ENCODE peak calls at places on chromosomes 2 and 18, in four cellular contexts. R is SK-N-SH, I is HCT116, D is GM12878. Q is an unnamed sample.

GRCh38 chr18:35837922-35838496 is 134.5 kb upstream of the RMP24 start:
- DNase-seq in D (no peak), I (no peak), R (no peak), Q (no peak)

GRCh38 chr2:120709608-120710041 is 26.0 kb upstream of the GLI2 start:
- DNase-seq in R (peak; percentile 63), I (no peak), D (no peak), Q (peak; percentile 90)

GRCh38 chr2:72863046-72863445 is 24.2 kb upstream of the SPR start:
- DNase-seq in R (no peak), D (no peak), I (no peak), Q (no peak)

GRCh38 chr2:157938556-157938955 is 62.4 kb upstream of the ACVR1 start:
- DNase-seq in D (no peak), I (no peak), R (no peak), Q (no peak)

GRCh38 chr2:111178296-111178695 is 57.6 kb downstream of the BCL2L11 start:
- DNase-seq in R (no peak), I (no peak), D (no peak), Q (no peak)

GRCh38 chr18:59646946-59647307 is 50.3 kb downstream of the CCBE1 start:
- DNase-seq in R (no peak), I (no peak), D (no peak), Q (no peak)

GRCh38 chr18:48074929-48075706 is 144.7 kb upstream of the SMAD2 start:
- DNase-seq in I (no peak), R (no peak), D (no peak), Q (no peak)

GRCh38 chr18:51463483-51464136 is 266.1 kb upstream of the MEX3C start:
- DNase-seq in D (no peak), I (no peak), R (no peak), Q (no peak)

GRCh38 chr2:167689444-167689843 is 558.0 kb downstream of the STK39 start:
- DNase-seq in D (no peak), I (peak; percentile 36), R (no peak), Q (peak; percentile 49)

GRCh38 chr2:219274392-219274921 is 4.7 kb upstream of the DNAJB2 start:
- DNase-seq in R (no peak), D (no peak), I (peak; percentile 64), Q (peak; percentile 80)

GRCh38 chr2:48723125-48723524 is 32.4 kb downstream of the LHCGR start:
- DNase-seq in D (no peak), R (no peak), I (no peak), Q (no peak)

GRCh38 chr2:68744517-68744916 is 9.9 kb downstream of the ARHGAP25 start:
- DNase-seq in R (no peak), D (no peak), I (no peak), Q (no peak)

GRCh38 chr2:128511731-128512663 is 193.3 kb upstream of the HS6ST1 start:
- DNase-seq in I (no peak), D (no peak), R (no peak), Q (no peak)

GRCh38 chr18:621181-621580 is 24.4 kb downstream of the CLUL1 start:
- DNase-seq in D (no peak), I (no peak), R (no peak), Q (no peak)

DNA sequence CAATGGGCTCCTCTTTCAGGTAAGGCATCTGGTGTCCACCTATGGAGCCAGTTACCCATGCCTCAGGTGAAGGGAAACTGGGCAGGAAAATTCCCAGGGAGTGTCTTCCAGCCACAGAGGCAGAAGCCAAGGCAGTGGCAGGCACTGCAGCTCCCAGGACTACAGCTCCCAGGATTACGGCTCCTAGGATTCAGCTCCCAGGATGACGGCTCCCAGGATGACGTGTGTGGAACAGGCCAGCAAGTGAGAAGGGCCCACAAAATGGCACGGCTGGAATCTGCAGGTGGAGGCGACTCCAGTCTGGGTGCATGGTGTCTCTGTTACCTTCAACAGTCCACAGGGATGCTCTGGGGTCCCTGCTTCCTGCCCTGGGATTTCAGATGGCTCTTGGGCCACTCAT is 92.1 kb downstream of the PTGR3 start:
- DNase-seq in D (no peak), I (no peak), R (no peak), Q (no peak)
- TF ChIP-seq YY1 in D (no peak), I (no peak), R (no peak), Q (no peak)

DNA sequence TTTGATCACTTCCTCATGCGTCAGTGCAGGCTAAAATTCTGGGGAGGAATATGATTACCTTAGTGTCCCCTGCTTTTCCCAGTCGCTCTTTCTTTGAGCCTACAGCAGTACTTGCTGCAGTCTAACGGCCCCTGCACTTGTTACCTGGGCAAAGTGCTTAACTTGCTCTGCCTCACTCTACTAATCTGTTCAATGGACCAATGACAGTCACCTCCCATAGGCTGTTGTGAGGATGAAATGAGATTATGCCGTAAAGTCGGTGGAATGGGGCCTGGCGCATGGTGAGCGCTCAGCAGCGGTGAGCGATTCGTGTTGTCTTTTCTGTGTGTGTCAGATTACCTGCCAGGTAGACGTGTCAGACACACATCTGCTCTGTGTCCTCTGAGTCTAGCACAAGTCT is 5.3 kb downstream of the TNS1 start:
- DNase-seq in I (no peak), R (no peak), D (no peak), Q (no peak)
- TF ChIP-seq YY1 in I (no peak), R (no peak), D (no peak), Q (no peak)

GRCh38 chr2:160835166-160835565 is 325.1 kb upstream of the TANK start:
- DNase-seq in I (no peak), D (no peak), R (no peak), Q (no peak)

GRCh38 chr2:160838100-160838499 is 322.1 kb upstream of the TANK start:
- DNase-seq in D (no peak), R (no peak), I (no peak), Q (no peak)

GRCh38 chr2:160836755-160837154 is 323.5 kb upstream of the TANK start:
- DNase-seq in D (no peak), I (no peak), R (no peak), Q (no peak)

GRCh38 chr2:160838691-160839090 is 321.5 kb upstream of the TANK start:
- DNase-seq in R (no peak), I (no peak), D (no peak), Q (no peak)

GRCh38 chr2:160837416-160837815 is 322.8 kb upstream of the TANK start:
- DNase-seq in D (no peak), R (no peak), I (no peak), Q (no peak)
- TF ChIP-seq YY1 in D (no peak), R (no peak), I (no peak), Q (no peak)

GRCh38 chr2:37672870-37673184 is 1.4 kb upstream of the CDC42EP3 start:
- DNase-seq in R (no peak), I (no peak), D (no peak), Q (no peak)

GRCh38 chr2:37670378-37671012 is 947 bp downstream of the CDC42EP3 start:
- DNase-seq in D (no peak), I (no peak), R (no peak), Q (no peak)

GRCh38 chr2:37671013-37671815 is at the start of gene CDC42EP3:
- DNase-seq in R (peak; percentile 95), I (no peak), D (no peak), Q (no peak)

GRCh38 chr2:37672104-37672869 is 845 bp upstream of the CDC42EP3 start:
- DNase-seq in D (no peak), R (peak; percentile 98), I (peak; percentile 81), Q (peak; percentile 95)

DNA sequence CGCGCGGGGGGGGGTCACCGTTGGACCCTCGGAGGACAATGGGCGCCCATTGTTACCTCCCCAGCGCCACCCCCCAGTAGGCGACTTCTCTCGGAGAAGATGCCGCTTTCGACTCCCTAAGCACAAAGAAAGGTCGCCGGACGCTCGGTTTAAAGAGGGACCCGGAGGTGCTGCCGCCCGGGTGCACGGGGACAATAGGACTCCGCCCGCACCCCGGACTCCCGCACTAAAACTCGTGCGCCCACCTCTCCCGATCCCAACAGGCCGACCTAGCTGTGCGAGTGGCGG is 318 bp upstream of the CDC42EP3 start:
- DNase-seq in R (no peak), I (no peak), D (no peak), Q (no peak)
- TF ChIP-seq YY1 in R (no peak), I (no peak), D (no peak), Q (no peak)

GRCh38 chr2:29202819-29203495 is 87.7 kb downstream of the CLIP4 start:
- DNase-seq in I (no peak), D (no peak), R (peak; percentile 40), Q (no peak)

GRCh38 chr2:29207352-29207751 is 92.1 kb downstream of the CLIP4 start:
- DNase-seq in D (no peak), I (no peak), R (no peak), Q (no peak)

GRCh38 chr2:29201979-29202378 is 86.8 kb downstream of the CLIP4 start:
- DNase-seq in R (peak; percentile 34), I (no peak), D (no peak), Q (peak; percentile 33)

GRCh38 chr2:29209551-29209950 is 94.3 kb downstream of the CLIP4 start:
- DNase-seq in R (no peak), I (no peak), D (no peak), Q (no peak)

GRCh38 chr2:29206941-29207340 is 91.7 kb downstream of the CLIP4 start:
- DNase-seq in D (no peak), I (no peak), R (no peak), Q (no peak)
- TF ChIP-seq YY1 in D (no peak), I (no peak), R (no peak), Q (no peak)